ENCODE peak calls at places on chromosome 2, in eight cellular contexts. One of them, this sample, is unnamed.

GRCh38 chr2:206368933-206369569 is 74.3 kb upstream of the ADAM23 start:
- DNase-seq in tibial artery: no peak
- DNase-seq in A549: no peak
- DNase-seq in coronary artery: no peak
- DNase-seq in Peyer's patch: no peak
- DNase-seq in upper lobe of right lung: no peak
- DNase-seq in pancreas: no peak
- DNase-seq in fibroblast of pulmonary artery: no peak
- DNase-seq in this sample: no peak

GRCh38 chr2:140775426-140775825 is 1355.4 kb downstream of the LRP1B start:
- DNase-seq in pancreas: no peak
- DNase-seq in coronary artery: no peak
- DNase-seq in fibroblast of pulmonary artery: no peak
- DNase-seq in A549: no peak
- DNase-seq in tibial artery: no peak
- DNase-seq in upper lobe of right lung: no peak
- DNase-seq in Peyer's patch: no peak
- DNase-seq in this sample: no peak

GRCh38 chr2:26161926-26162325 is 11.0 kb upstream of the GAREM2 start:
- DNase-seq in coronary artery: peak
- DNase-seq in pancreas: no peak
- DNase-seq in A549: no peak
- DNase-seq in fibroblast of pulmonary artery: no peak
- DNase-seq in upper lobe of right lung: peak
- DNase-seq in Peyer's patch: no peak
- DNase-seq in tibial artery: no peak
- DNase-seq in this sample: no peak

GRCh38 chr2:22056621-22057132 is 932.9 kb downstream of the TDRD15 start:
- DNase-seq in A549: no peak
- DNase-seq in coronary artery: no peak
- DNase-seq in upper lobe of right lung: no peak
- DNase-seq in fibroblast of pulmonary artery: no peak
- DNase-seq in pancreas: no peak
- DNase-seq in tibial artery: no peak
- DNase-seq in Peyer's patch: no peak
- DNase-seq in this sample: no peak

GRCh38 chr2:172555522-172556283 is at the start of gene PDK1:
- DNase-seq in Peyer's patch: peak
- DNase-seq in coronary artery: peak
- DNase-seq in A549: peak
- DNase-seq in pancreas: peak
- DNase-seq in fibroblast of pulmonary artery: peak
- DNase-seq in upper lobe of right lung: peak
- DNase-seq in tibial artery: peak
- DNase-seq in this sample: peak

GRCh38 chr2:60735496-60736250 is 20.4 kb upstream of the PAPOLG start:
- DNase-seq in Peyer's patch: no peak
- DNase-seq in tibial artery: no peak
- DNase-seq in fibroblast of pulmonary artery: no peak
- DNase-seq in pancreas: no peak
- DNase-seq in A549: no peak
- DNase-seq in coronary artery: no peak
- DNase-seq in upper lobe of right lung: no peak
- DNase-seq in this sample: no peak

GRCh38 chr2:27720004-27720551 is 51.4 kb upstream of the MRPL33 start:
- DNase-seq in upper lobe of right lung: no peak
- DNase-seq in Peyer's patch: no peak
- DNase-seq in pancreas: no peak
- DNase-seq in A549: peak
- DNase-seq in coronary artery: no peak
- DNase-seq in fibroblast of pulmonary artery: peak
- DNase-seq in tibial artery: peak
- DNase-seq in this sample: peak

GRCh38 chr2:99961567-99961913 is 180.8 kb downstream of the AFF3 start:
- DNase-seq in Peyer's patch: no peak
- DNase-seq in A549: no peak
- DNase-seq in fibroblast of pulmonary artery: no peak
- DNase-seq in tibial artery: no peak
- DNase-seq in coronary artery: no peak
- DNase-seq in upper lobe of right lung: no peak
- DNase-seq in pancreas: no peak
- DNase-seq in this sample: no peak

GRCh38 chr2:74481961-74482800 is 617 bp downstream of the CCDC142 start:
- DNase-seq in Peyer's patch: no peak
- DNase-seq in upper lobe of right lung: no peak
- DNase-seq in pancreas: no peak
- DNase-seq in tibial artery: peak
- DNase-seq in A549: no peak
- DNase-seq in coronary artery: no peak
- DNase-seq in fibroblast of pulmonary artery: no peak
- DNase-seq in this sample: no peak

GRCh38 chr2:118856330-118856977 is 9.0 kb upstream of the EN1 start:
- DNase-seq in Peyer's patch: no peak
- DNase-seq in fibroblast of pulmonary artery: no peak
- DNase-seq in A549: no peak
- DNase-seq in tibial artery: no peak
- DNase-seq in coronary artery: no peak
- DNase-seq in upper lobe of right lung: peak
- DNase-seq in pancreas: no peak
- DNase-seq in this sample: no peak

GRCh38 chr2:118853129-118853640 is 5.7 kb upstream of the EN1 start:
- DNase-seq in Peyer's patch: no peak
- DNase-seq in tibial artery: peak
- DNase-seq in fibroblast of pulmonary artery: no peak
- DNase-seq in coronary artery: no peak
- DNase-seq in upper lobe of right lung: no peak
- DNase-seq in A549: no peak
- DNase-seq in pancreas: no peak
- DNase-seq in this sample: no peak

GRCh38 chr2:118853647-118854367 is 6.4 kb upstream of the EN1 start:
- DNase-seq in fibroblast of pulmonary artery: no peak
- DNase-seq in tibial artery: peak
- DNase-seq in pancreas: no peak
- DNase-seq in coronary artery: peak
- DNase-seq in upper lobe of right lung: no peak
- DNase-seq in Peyer's patch: no peak
- DNase-seq in A549: no peak
- DNase-seq in this sample: no peak

GRCh38 chr2:118855451-118856279 is 8.2 kb upstream of the EN1 start:
- DNase-seq in fibroblast of pulmonary artery: peak
- DNase-seq in coronary artery: no peak
- DNase-seq in pancreas: peak
- DNase-seq in Peyer's patch: peak
- DNase-seq in tibial artery: peak
- DNase-seq in upper lobe of right lung: peak
- DNase-seq in A549: peak
- DNase-seq in this sample: peak

DNA sequence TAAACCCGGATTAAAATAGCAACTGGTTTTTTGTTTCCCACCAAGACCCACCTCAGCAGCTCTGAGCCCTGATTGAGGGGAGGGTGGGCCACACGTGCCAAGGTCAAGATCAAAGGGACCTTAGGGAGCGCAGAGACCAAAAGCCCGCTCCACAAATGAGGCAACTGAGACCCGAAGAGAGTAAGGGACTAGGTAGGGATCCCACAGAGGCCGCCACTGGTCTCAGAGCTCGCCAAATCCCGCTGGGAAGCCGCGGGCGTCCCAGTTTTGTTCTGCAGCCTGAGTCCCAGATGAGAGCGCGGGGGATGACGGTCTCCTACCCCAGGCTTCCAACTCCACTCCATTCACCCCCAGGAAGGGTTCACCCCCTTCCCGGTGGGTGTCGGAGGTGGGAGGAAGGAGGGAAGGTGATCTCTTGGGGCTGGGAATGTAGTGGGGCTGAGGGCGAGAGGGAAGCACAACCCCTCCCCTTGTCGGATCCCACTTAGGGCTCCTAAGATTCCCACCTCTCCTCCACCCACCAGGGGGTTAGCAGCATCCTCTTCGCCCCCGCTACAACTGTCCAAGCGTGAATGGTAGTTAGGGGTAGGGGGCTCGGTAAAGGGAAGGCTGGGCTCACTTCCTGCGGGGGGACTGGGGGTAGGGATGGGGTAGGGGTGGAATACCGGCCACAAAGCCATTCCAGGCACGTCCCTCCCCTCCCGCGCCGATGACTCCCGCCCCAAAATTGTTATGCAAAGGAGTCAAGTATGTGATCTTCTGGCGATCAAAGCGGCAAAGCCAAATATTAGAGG is 7.3 kb upstream of the EN1 start:
- DNase-seq in pancreas: no peak
- DNase-seq in tibial artery: no peak
- DNase-seq in upper lobe of right lung: no peak
- DNase-seq in A549: no peak
- DNase-seq in coronary artery: peak
- DNase-seq in fibroblast of pulmonary artery: no peak
- DNase-seq in Peyer's patch: no peak
- DNase-seq in this sample: no peak
- H3K4me3 ChIP-seq in pancreas: no peak
- H3K4me3 ChIP-seq in tibial artery: no peak
- H3K4me3 ChIP-seq in upper lobe of right lung: no peak
- H3K4me3 ChIP-seq in A549: peak
- H3K4me3 ChIP-seq in coronary artery: no peak
- H3K4me3 ChIP-seq in fibroblast of pulmonary artery: no peak
- H3K4me3 ChIP-seq in Peyer's patch: no peak
- H3K4me3 ChIP-seq in this sample: peak

GRCh38 chr2:174606336-174606735 is 8.7 kb upstream of the WIPF1 start:
- DNase-seq in tibial artery: no peak
- DNase-seq in Peyer's patch: no peak
- DNase-seq in fibroblast of pulmonary artery: peak
- DNase-seq in pancreas: no peak
- DNase-seq in A549: peak
- DNase-seq in upper lobe of right lung: no peak
- DNase-seq in coronary artery: no peak
- DNase-seq in this sample: peak

GRCh38 chr2:174602741-174603140 is 5.1 kb upstream of the WIPF1 start:
- DNase-seq in tibial artery: no peak
- DNase-seq in fibroblast of pulmonary artery: no peak
- DNase-seq in pancreas: no peak
- DNase-seq in upper lobe of right lung: no peak
- DNase-seq in coronary artery: no peak
- DNase-seq in A549: no peak
- DNase-seq in Peyer's patch: no peak
- DNase-seq in this sample: peak

GRCh38 chr2:174600349-174600748 is 2.7 kb upstream of the WIPF1 start:
- DNase-seq in A549: no peak
- DNase-seq in Peyer's patch: no peak
- DNase-seq in pancreas: no peak
- DNase-seq in fibroblast of pulmonary artery: no peak
- DNase-seq in upper lobe of right lung: no peak
- DNase-seq in tibial artery: no peak
- DNase-seq in coronary artery: no peak
- DNase-seq in this sample: no peak

GRCh38 chr2:174605687-174606086 is 8.1 kb upstream of the WIPF1 start:
- DNase-seq in upper lobe of right lung: no peak
- DNase-seq in tibial artery: no peak
- DNase-seq in A549: peak
- DNase-seq in Peyer's patch: no peak
- DNase-seq in fibroblast of pulmonary artery: peak
- DNase-seq in coronary artery: no peak
- DNase-seq in pancreas: no peak
- DNase-seq in this sample: peak

GRCh38 chr2:174603280-174603679 is 5.7 kb upstream of the WIPF1 start:
- DNase-seq in pancreas: peak
- DNase-seq in fibroblast of pulmonary artery: peak
- DNase-seq in tibial artery: peak
- DNase-seq in coronary artery: no peak
- DNase-seq in upper lobe of right lung: no peak
- DNase-seq in Peyer's patch: no peak
- DNase-seq in A549: peak
- DNase-seq in this sample: peak
- TF ChIP-seq CTCF in pancreas: no peak
- TF ChIP-seq CTCF in fibroblast of pulmonary artery: peak
- TF ChIP-seq CTCF in tibial artery: peak
- TF ChIP-seq CTCF in coronary artery: no peak
- TF ChIP-seq CTCF in upper lobe of right lung: peak
- TF ChIP-seq CTCF in Peyer's patch: peak
- TF ChIP-seq CTCF in A549: peak
- TF ChIP-seq CTCF in this sample: peak

GRCh38 chr2:71791501-71792135 is 338.3 kb downstream of the DYSF start:
- DNase-seq in Peyer's patch: no peak
- DNase-seq in tibial artery: peak
- DNase-seq in upper lobe of right lung: no peak
- DNase-seq in fibroblast of pulmonary artery: no peak
- DNase-seq in coronary artery: peak
- DNase-seq in pancreas: no peak
- DNase-seq in A549: no peak
- DNase-seq in this sample: no peak
- H3K4me3 ChIP-seq in Peyer's patch: no peak
- H3K4me3 ChIP-seq in tibial artery: no peak
- H3K4me3 ChIP-seq in upper lobe of right lung: no peak
- H3K4me3 ChIP-seq in fibroblast of pulmonary artery: no peak
- H3K4me3 ChIP-seq in coronary artery: no peak
- H3K4me3 ChIP-seq in pancreas: no peak
- H3K4me3 ChIP-seq in A549: no peak
- H3K4me3 ChIP-seq in this sample: no peak

GRCh38 chr2:197806317-197806633 is 1.9 kb downstream of the PLCL1 start:
- DNase-seq in fibroblast of pulmonary artery: no peak
- DNase-seq in A549: no peak
- DNase-seq in coronary artery: no peak
- DNase-seq in upper lobe of right lung: no peak
- DNase-seq in tibial artery: no peak
- DNase-seq in pancreas: no peak
- DNase-seq in Peyer's patch: no peak
- DNase-seq in this sample: no peak

GRCh38 chr2:197805598-197806316 is 1.4 kb downstream of the PLCL1 start:
- DNase-seq in A549: no peak
- DNase-seq in pancreas: no peak
- DNase-seq in Peyer's patch: no peak
- DNase-seq in coronary artery: no peak
- DNase-seq in tibial artery: no peak
- DNase-seq in upper lobe of right lung: no peak
- DNase-seq in fibroblast of pulmonary artery: no peak
- DNase-seq in this sample: no peak

GRCh38 chr2:197810023-197810422 is 5.6 kb downstream of the PLCL1 start:
- DNase-seq in pancreas: no peak
- DNase-seq in tibial artery: no peak
- DNase-seq in fibroblast of pulmonary artery: no peak
- DNase-seq in upper lobe of right lung: no peak
- DNase-seq in Peyer's patch: no peak
- DNase-seq in A549: no peak
- DNase-seq in coronary artery: no peak
- DNase-seq in this sample: no peak

GRCh38 chr2:197810490-197810889 is 6.1 kb downstream of the PLCL1 start:
- DNase-seq in upper lobe of right lung: no peak
- DNase-seq in coronary artery: no peak
- DNase-seq in pancreas: no peak
- DNase-seq in Peyer's patch: no peak
- DNase-seq in tibial artery: no peak
- DNase-seq in A549: no peak
- DNase-seq in fibroblast of pulmonary artery: no peak
- DNase-seq in this sample: no peak

DNA sequence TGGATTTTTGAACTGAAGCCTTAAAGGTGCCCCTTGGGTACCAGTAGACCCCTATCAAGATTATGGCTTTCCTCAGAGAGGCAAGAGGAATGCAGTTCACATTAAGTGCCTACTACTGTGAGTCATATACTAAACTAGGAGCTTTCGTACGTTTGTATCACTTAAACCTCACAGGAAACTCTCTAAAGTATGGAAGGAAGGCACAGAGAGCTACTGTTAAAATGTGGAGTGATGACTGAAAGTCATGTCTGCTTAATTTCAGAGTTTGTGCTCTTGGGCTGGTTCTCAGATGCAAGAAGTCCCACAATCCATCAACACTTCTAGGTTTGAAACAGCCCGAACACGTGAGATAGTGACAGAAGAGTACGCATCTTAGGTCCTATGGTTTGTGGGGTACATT is 4.7 kb downstream of the PLCL1 start:
- DNase-seq in fibroblast of pulmonary artery: no peak
- DNase-seq in coronary artery: no peak
- DNase-seq in A549: no peak
- DNase-seq in upper lobe of right lung: no peak
- DNase-seq in Peyer's patch: no peak
- DNase-seq in tibial artery: no peak
- DNase-seq in pancreas: no peak
- DNase-seq in this sample: no peak
- TF ChIP-seq CTCF in fibroblast of pulmonary artery: no peak
- TF ChIP-seq CTCF in coronary artery: no peak
- TF ChIP-seq CTCF in A549: no peak
- TF ChIP-seq CTCF in upper lobe of right lung: no peak
- TF ChIP-seq CTCF in Peyer's patch: no peak
- TF ChIP-seq CTCF in tibial artery: no peak
- TF ChIP-seq CTCF in pancreas: no peak
- TF ChIP-seq CTCF in this sample: no peak

This sample was measured in fibroblast of mammary gland.